ENCODE peak calls at places on chromosomes 13 and 19, in ten cellular contexts. E is vagina; N is thoracic aorta; I is AG09319; W is cardiac fibroblast; O is PC-9; F is fibroblast of lung; C is RWPE1; Q is CD4-positive, alpha-beta T cell; K is dorsolateral prefrontal cortex. Y is an unnamed sample.

GRCh38 chr19:49161987-49162386 is 4.4 kb downstream of the TRPM4 start:
- DNase-seq in F (peak; percentile 48), N (no peak), O (no peak), K (no peak), C (no peak), E (no peak), Q (no peak), W (no peak), I (no peak), Y (no peak)

GRCh38 chr19:49287141-49287540 is 37.9 kb downstream of the SLC6A16 start:
- DNase-seq in F (no peak), Q (no peak), K (no peak), O (no peak), W (no peak), N (no peak), C (no peak), I (no peak), E (no peak), Y (no peak)

GRCh38 chr19:49599378-49600298 is 8.7 kb downstream of the PRR12 start:
- DNase-seq in E (no peak), O (no peak), Q (no peak), I (no peak), F (no peak), W (no peak), C (no peak), K (no peak), N (no peak), Y (no peak)

GRCh38 chr19:40960062-40960685 is 30.9 kb upstream of the CYP2B6 start:
- DNase-seq in O (peak; percentile 10), F (no peak), N (no peak), E (no peak), I (no peak), C (no peak), K (no peak), Q (no peak), W (no peak), Y (no peak)

GRCh38 chr13:48333976-48334375 is 30.4 kb downstream of the RB1 start:
- DNase-seq in E (no peak), O (no peak), W (peak; percentile 39), C (peak; percentile 46), F (peak; percentile 36), I (no peak), N (no peak), Q (no peak), K (no peak), Y (no peak)

GRCh38 chr19:6239871-6240676 is 39.7 kb downstream of the MLLT1 start:
- DNase-seq in K (peak; percentile 47), E (no peak), O (no peak), Q (no peak), F (no peak), N (no peak), I (no peak), W (no peak), C (no peak), Y (no peak)

GRCh38 chr13:19152403-19152802 is 29.2 kb downstream of the TUBA3C start:
- DNase-seq in E (no peak), F (no peak), I (no peak), W (no peak), O (no peak), C (no peak), Q (no peak), K (no peak), N (no peak), Y (no peak)

GRCh38 chr19:18099623-18099995 is 2.0 kb downstream of the MAST3 start:
- DNase-seq in F (no peak), E (no peak), K (no peak), O (no peak), Q (no peak), W (no peak), N (no peak), I (no peak), C (no peak), Y (no peak)

GRCh38 chr13:30934381-30934780 is 1.9 kb downstream of the TEX26 start:
- DNase-seq in N (no peak), E (no peak), C (no peak), W (no peak), K (no peak), O (no peak), I (no peak), F (no peak), Q (no peak), Y (no peak)

GRCh38 chr13:35882722-35883497 is 248.3 kb downstream of the DCLK1 start:
- DNase-seq in K (no peak), Q (no peak), C (no peak), F (no peak), N (no peak), O (no peak), W (no peak), E (no peak), I (no peak), Y (no peak)

GRCh38 chr13:29435125-29435911 is 160.2 kb downstream of the SLC7A1 start:
- DNase-seq in C (peak; percentile 56), O (no peak), W (peak; percentile 87), N (no peak), Q (no peak), I (peak; percentile 34), K (no peak), F (peak; percentile 96), E (no peak), Y (no peak)

GRCh38 chr19:31253816-31254551 is 95.3 kb downstream of the TSHZ3 start:
- DNase-seq in E (peak; percentile 80), F (peak; percentile 62), C (peak; percentile 86), I (no peak), N (no peak), K (no peak), O (no peak), Q (no peak), W (peak; percentile 33), Y (no peak)

GRCh38 chr19:52227196-52227940 is 37.5 kb downstream of the PPP2R1A start:
- DNase-seq in E (no peak), O (no peak), F (no peak), N (no peak), C (no peak), Q (no peak), K (no peak), I (no peak), W (no peak), Y (no peak)
- TF ChIP-seq CTCF in E (no peak), O (no peak), F (no peak), N (no peak), C (no peak), Q (no peak), K (no peak), I (no peak), W (no peak), Y (no peak)

GRCh38 chr13:104106705-104107393 is 1040.6 kb upstream of the SLC10A2 start:
- DNase-seq in E (no peak), W (peak; percentile 64), O (peak; percentile 27), F (peak; percentile 75), N (no peak), C (no peak), Q (no peak), K (no peak), I (no peak), Y (no peak)
- TF ChIP-seq CTCF in E (no peak), W (no peak), O (no peak), F (no peak), N (no peak), C (no peak), Q (no peak), K (no peak), I (no peak), Y (no peak)

DNA sequence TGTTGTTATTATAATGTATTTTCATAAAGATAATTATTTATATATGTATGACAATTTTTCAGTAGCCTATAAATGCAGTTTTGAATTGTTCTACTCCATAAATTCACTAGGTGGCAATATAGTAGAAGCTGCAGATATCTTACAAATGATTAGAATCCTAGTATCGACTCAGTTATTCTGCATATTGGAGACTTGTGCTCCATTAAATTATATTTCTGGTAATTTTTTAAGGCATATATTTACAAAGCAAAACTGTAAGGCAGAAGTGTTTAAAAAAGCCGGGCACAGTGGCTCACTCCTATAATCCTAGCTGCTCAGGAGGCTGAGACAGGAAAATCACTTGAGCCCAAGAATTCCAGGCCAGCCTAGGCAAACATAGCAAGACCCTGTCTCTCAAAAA is 58.7 kb downstream of the DPY19L3 start:
- DNase-seq in W (peak; percentile 39), O (no peak), E (no peak), K (no peak), N (no peak), Q (no peak), I (no peak), F (no peak), C (no peak), Y (no peak)
- TF ChIP-seq CTCF in W (peak; percentile 42), O (peak; percentile 67), E (no peak), K (peak; percentile 43), N (no peak), Q (peak; percentile 48), I (peak; percentile 28), F (peak; percentile 41), C (peak; percentile 48), Y (peak; percentile 61)

GRCh38 chr19:4830332-4830731 is 1.2 kb downstream of the TICAM1 start:
- DNase-seq in O (no peak), I (no peak), F (no peak), Q (no peak), W (no peak), C (no peak), K (no peak), E (no peak), N (no peak), Y (no peak)

GRCh38 chr19:4831351-4832340 is at the start of gene TICAM1:
- DNase-seq in F (peak; percentile 60), W (peak; percentile 65), K (no peak), E (no peak), Q (peak; percentile 75), N (no peak), C (peak; percentile 76), O (peak; percentile 43), I (no peak), Y (no peak)

GRCh38 chr19:4832776-4833175 is 1.3 kb upstream of the TICAM1 start:
- DNase-seq in Q (no peak), O (no peak), N (no peak), F (no peak), W (no peak), E (no peak), K (no peak), I (no peak), C (no peak), Y (no peak)

GRCh38 chr19:4830768-4831265 is 695 bp downstream of the TICAM1 start:
- DNase-seq in I (no peak), O (no peak), W (no peak), N (no peak), C (peak; percentile 28), Q (no peak), F (no peak), E (no peak), K (no peak), Y (no peak)

GRCh38 chr19:4829001-4829712 is 2.4 kb downstream of the TICAM1 start:
- DNase-seq in Q (no peak), E (no peak), W (no peak), N (no peak), K (no peak), C (no peak), O (no peak), I (no peak), F (no peak), Y (no peak)
- TF ChIP-seq CTCF in Q (no peak), E (no peak), W (no peak), N (no peak), K (no peak), C (no peak), O (no peak), I (no peak), F (no peak), Y (no peak)

DNA sequence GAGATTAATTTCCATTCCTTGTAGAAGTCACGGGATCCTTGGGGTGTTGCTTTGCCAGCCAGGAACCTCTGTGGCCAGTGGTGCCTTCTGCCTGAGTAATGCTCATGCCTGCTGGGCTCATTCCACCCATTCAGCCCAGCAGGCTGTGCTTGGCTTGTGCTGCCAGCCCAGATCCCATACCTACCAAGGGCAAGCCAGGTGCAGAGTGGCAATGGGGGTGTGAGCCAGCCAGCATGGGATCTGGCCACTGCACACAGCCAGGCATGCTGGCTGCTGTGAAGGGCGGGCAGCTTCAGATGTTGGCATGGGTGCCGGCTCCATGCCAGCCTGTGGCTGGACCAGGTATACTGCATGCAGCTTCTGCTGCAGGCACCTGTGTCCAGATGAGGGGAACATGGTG is 42.5 kb downstream of the WDFY2 start:
- DNase-seq in C (no peak), W (no peak), K (no peak), O (no peak), I (no peak), E (no peak), F (no peak), N (no peak), Q (no peak), Y (no peak)
- TF ChIP-seq CTCF in C (no peak), W (no peak), K (no peak), O (no peak), I (no peak), E (no peak), F (no peak), N (no peak), Q (no peak), Y (no peak)

Y was measured in neural crest cell.